ENCODE peak calls at places on chromosomes 3 and 15, in eight cellular contexts. F is H1, E is A549, D is HCT116, O is SK-N-SH, K is K562, S is HepG2, T is GM12878. I is an unnamed sample.

GRCh38 chr3:72679540-72680198 is 168.6 kb downstream of the SHQ1 start:
- DNase-seq in F (no peak), E (no peak), D (no peak), O (no peak), K (no peak), S (no peak), T (no peak), I (no peak)

GRCh38 chr15:59366368-59367021 is 6.2 kb downstream of the MYO1E start:
- DNase-seq in F (no peak), E (peak), D (no peak), O (no peak), K (no peak), S (no peak), T (no peak), I (no peak)

GRCh38 chr3:149363053-149363452 is 14.4 kb downstream of the TM4SF1 start:
- DNase-seq in F (no peak), E (no peak), D (no peak), O (no peak), K (no peak), S (no peak), T (no peak), I (peak)

GRCh38 chr3:4771238-4771637 is 208.0 kb upstream of the BHLHE40 start:
- DNase-seq in F (no peak), E (no peak), D (no peak), O (no peak), K (no peak), S (no peak), T (no peak), I (no peak)

GRCh38 chr3:97810779-97811390 is 10.9 kb upstream of the CRYBG3 start:
- DNase-seq in F (no peak), E (no peak), D (no peak), O (no peak), K (no peak), S (no peak), T (no peak), I (peak)

GRCh38 chr3:8816106-8816505 is 46.7 kb upstream of the OXTR start:
- DNase-seq in F (no peak), E (no peak), D (no peak), O (no peak), K (no peak), S (no peak), T (no peak), I (peak)

GRCh38 chr15:70608156-70608555 is 155.2 kb downstream of the UACA start:
- DNase-seq in F (no peak), E (no peak), D (no peak), O (no peak), K (no peak), S (no peak), T (no peak), I (peak)

GRCh38 chr3:170809021-170809974 is 60.7 kb downstream of the RPL22L1 start:
- DNase-seq in F (no peak), E (peak), D (peak), O (peak), K (peak), S (peak), T (no peak), I (peak)

GRCh38 chr15:20659265-20659664 is 117.7 kb upstream of the GOLGA6L6 start:
- DNase-seq in F (no peak), E (no peak), D (no peak), O (no peak), K (no peak), S (no peak), T (no peak), I (no peak)

GRCh38 chr3:152155654-152156053 is 113.1 kb upstream of the MBNL1 start:
- DNase-seq in F (no peak), E (no peak), D (no peak), O (no peak), K (no peak), S (no peak), T (no peak), I (no peak)

GRCh38 chr15:71610991-71611720 is 199.2 kb upstream of the NR2E3 start:
- DNase-seq in F (no peak), E (no peak), D (no peak), O (no peak), K (no peak), S (no peak), T (no peak), I (no peak)

GRCh38 chr3:120357807-120358206 is 8.7 kb upstream of the LRRC58 start:
- DNase-seq in F (no peak), E (no peak), D (no peak), O (no peak), K (no peak), S (no peak), T (no peak), I (no peak)

GRCh38 chr3:45333549-45333948 is 54.8 kb upstream of the LARS2 start:
- DNase-seq in F (no peak), E (no peak), D (no peak), O (no peak), K (peak), S (no peak), T (no peak), I (peak)

GRCh38 chr15:57690341-57690966 is 16.1 kb upstream of the POLR2M start:
- DNase-seq in F (no peak), E (no peak), D (no peak), O (no peak), K (no peak), S (no peak), T (no peak), I (no peak)

GRCh38 chr3:5022187-5022965 is 43.1 kb downstream of the BHLHE40 start:
- DNase-seq in F (no peak), E (no peak), D (no peak), O (no peak), K (no peak), S (peak), T (no peak), I (peak)

GRCh38 chr15:40894689-40895308 is 549 bp downstream of the VPS18 start:
- DNase-seq in F (peak), E (peak), D (peak), O (peak), K (peak), S (peak), T (no peak), I (peak)
- TF ChIP-seq RAD21 in F (peak), E (no peak), D (peak), O (no peak), K (peak), S (peak), T (peak), I (peak)

GRCh38 chr3:32109256-32109655 is 2.8 kb downstream of the GPD1L start:
- DNase-seq in F (no peak), E (no peak), D (no peak), O (peak), K (no peak), S (no peak), T (no peak), I (peak)
- TF ChIP-seq RAD21 in F (peak), E (no peak), D (no peak), O (no peak), K (peak), S (no peak), T (no peak), I (no peak)

DNA sequence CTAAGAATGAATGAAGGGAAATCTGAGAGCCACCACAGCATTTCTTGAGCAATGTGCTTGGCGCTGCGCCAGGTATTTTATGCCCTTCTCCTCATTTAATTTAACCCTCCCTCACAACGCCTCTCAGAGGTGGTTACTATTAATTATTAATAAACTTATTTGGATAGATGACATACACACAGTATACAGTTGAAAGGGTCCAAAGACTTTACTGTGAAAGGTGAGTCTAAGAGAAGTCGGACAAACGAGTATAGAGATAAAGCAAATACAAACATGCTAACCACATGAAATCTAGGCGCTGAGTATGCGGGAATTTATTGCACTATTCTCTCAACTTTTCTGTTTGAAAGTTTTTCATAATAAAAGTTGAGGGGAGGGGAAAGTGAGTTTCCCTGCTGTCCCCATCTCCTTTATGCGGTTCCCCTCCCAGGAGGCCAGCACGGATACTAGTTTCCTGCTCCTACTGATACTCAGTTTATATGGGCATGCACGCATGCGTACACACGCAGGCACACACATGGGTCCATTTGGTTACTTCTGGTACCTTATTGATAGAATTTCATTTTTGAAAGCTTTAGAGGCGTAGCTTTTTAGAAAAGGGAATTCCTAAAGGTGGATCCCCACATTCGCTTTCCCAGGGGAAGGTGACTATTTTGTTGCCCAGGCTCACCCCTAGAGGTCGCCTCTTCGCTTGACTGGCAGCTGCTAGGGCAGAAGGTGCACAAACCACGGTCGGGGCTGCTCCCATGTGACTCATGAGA is 28.5 kb upstream of the KCTD6 start:
- DNase-seq in F (peak), E (peak), D (peak), O (peak), K (peak), S (peak), T (no peak), I (peak)
- TF ChIP-seq RAD21 in F (peak), E (peak), D (peak), O (peak), K (peak), S (peak), T (peak), I (peak)

GRCh38 chr15:63291507-63291906 is 14.1 kb downstream of the APH1B start:
- DNase-seq in F (no peak), E (peak), D (no peak), O (no peak), K (peak), S (no peak), T (no peak), I (peak)

GRCh38 chr15:63292241-63292640 is 14.8 kb downstream of the APH1B start:
- DNase-seq in F (no peak), E (no peak), D (no peak), O (no peak), K (no peak), S (no peak), T (no peak), I (no peak)

GRCh38 chr15:63294354-63294753 is 16.9 kb downstream of the APH1B start:
- DNase-seq in F (no peak), E (no peak), D (no peak), O (no peak), K (no peak), S (no peak), T (no peak), I (no peak)

GRCh38 chr15:63296195-63296594 is 18.8 kb downstream of the APH1B start:
- DNase-seq in F (no peak), E (no peak), D (no peak), O (no peak), K (no peak), S (no peak), T (no peak), I (no peak)

DNA sequence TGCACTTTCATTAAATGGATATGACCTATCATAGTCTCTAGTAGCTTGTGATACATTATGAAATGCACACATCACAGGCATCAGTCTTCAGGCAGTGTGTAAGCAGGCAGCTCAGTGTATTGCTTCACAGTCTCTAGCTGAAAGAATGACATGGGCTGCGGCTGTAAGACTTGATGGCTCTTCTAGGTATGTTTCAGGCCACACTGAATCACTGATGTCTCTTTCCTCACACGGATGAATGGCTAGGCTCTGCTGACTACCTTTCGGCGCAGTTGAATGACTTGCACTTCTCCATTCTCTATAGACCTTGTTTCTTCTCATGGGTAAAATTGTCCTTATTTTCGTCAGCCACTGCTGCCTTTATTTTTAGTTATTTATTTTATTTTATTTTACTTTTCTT is 15.4 kb downstream of the APH1B start:
- DNase-seq in F (no peak), E (no peak), D (no peak), O (no peak), K (no peak), S (no peak), T (no peak), I (peak)
- TF ChIP-seq RAD21 in F (no peak), E (no peak), D (no peak), O (no peak), K (no peak), S (no peak), T (no peak), I (no peak)

DNA sequence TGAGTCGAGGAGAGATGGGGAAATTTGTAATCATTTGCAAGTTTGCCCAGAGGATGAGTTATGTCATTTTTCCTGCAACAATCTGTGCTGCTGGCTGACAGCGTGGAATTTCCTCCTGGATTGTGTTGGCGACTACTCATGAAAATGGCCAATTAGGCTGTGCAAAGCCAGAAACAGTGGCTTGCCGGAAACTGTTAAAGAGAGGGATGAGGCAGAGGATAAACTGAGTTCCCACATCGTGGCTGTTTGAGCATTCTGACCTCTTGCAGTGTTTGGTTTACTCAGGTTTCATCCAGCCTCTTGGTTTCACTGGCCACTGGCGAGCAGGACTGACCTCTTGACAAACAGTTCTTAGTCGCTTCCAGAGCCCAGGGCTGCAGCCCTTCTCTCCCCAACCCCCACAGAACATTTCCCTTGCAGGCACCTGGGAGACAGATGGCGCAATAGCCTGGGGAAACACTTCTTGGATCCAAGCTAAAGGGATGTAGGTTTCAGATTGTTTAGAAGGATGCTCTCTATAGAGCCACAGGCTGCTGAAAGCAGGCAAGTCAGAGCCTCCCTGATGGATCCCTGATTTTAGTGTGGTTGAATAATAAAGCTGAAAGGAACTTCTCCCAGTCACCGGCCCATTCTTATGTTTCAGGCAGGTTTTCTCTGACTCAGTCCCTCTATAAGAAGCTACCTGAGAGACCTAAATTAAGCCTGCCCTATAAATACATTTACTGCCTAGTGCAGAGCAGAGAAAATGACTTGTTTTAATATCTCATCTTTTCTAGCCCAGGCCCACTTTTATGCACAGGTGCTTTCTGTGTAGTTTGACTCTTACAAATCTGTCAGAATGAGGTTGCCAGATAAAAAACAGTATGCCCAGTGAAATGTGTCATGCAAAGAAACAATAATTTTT is 92.8 kb upstream of the UBE2E1 start:
- DNase-seq in F (peak), E (peak), D (no peak), O (peak), K (no peak), S (no peak), T (no peak), I (peak)
- TF ChIP-seq RAD21 in F (peak), E (peak), D (peak), O (peak), K (peak), S (no peak), T (no peak), I (no peak)

GRCh38 chr15:49015896-49016295 is 30.4 kb downstream of the SECISBP2L start:
- DNase-seq in F (no peak), E (no peak), D (no peak), O (peak), K (no peak), S (no peak), T (no peak), I (no peak)
- TF ChIP-seq RAD21 in F (no peak), E (no peak), D (no peak), O (no peak), K (no peak), S (no peak), T (no peak), I (no peak)

GRCh38 chr3:181362378-181362777 is 349.3 kb upstream of the SOX2 start:
- DNase-seq in F (no peak), E (no peak), D (no peak), O (no peak), K (no peak), S (no peak), T (no peak), I (no peak)
- TF ChIP-seq RAD21 in F (no peak), E (no peak), D (no peak), O (no peak), K (no peak), S (no peak), T (no peak), I (no peak)

DNA sequence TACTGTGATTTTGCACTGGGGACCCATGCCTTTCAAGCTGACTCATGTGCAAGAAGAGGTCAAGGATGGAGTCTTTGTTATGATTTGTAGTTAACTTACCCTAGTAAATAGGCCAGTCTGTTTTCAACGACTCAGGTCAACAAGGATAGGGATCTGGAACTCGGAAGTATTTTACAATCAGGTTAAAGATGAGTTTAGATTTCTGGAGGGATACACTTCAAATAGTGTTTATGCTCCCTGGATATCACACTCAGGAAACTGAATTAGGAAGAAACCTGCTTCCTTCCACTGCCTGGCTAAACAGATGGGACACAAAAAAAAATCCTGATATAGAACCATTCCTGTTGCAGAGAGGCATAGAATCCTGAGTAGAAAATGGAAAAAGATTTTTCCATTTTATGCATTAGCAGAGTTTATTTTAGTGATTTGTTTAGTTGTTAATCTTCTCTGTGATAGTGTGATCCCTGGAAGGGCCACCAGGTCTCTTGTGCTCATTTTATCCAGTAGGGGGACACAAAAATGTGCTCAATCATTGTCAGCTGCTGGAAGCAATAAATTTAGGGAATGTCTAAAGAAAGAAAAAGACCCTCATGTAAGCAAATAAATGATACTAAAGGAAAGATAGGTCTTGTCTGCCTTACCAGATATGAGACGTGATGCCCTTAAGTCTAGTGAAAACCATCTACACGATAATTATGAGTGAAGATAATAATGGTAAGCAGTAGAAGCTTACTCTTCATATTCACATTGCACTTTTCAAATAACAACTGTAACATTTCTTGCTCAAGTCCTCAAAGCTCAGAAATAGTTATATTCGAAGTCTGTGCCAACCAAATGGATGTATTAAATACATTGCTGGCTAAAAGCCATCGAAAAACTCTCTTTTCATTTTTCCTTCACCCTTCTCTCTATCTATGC is 452.1 kb upstream of the KCNMB2 start:
- DNase-seq in F (no peak), E (peak), D (peak), O (peak), K (peak), S (peak), T (no peak), I (no peak)
- TF ChIP-seq RAD21 in F (peak), E (no peak), D (peak), O (peak), K (peak), S (no peak), T (no peak), I (no peak)

GRCh38 chr3:132417695-132418520 is 606 bp downstream of the DNAJC13 start:
- DNase-seq in F (no peak), E (peak), D (no peak), O (peak), K (peak), S (peak), T (peak), I (peak)

GRCh38 chr3:132416807-132417694 is at the start of gene DNAJC13:
- DNase-seq in F (peak), E (peak), D (peak), O (peak), K (peak), S (peak), T (peak), I (peak)

GRCh38 chr3:132422531-132422930 is 5.2 kb downstream of the DNAJC13 start:
- DNase-seq in F (no peak), E (no peak), D (no peak), O (no peak), K (no peak), S (no peak), T (no peak), I (no peak)

GRCh38 chr3:132418916-132419315 is 1.6 kb downstream of the DNAJC13 start:
- DNase-seq in F (no peak), E (no peak), D (no peak), O (no peak), K (no peak), S (no peak), T (no peak), I (no peak)

DNA sequence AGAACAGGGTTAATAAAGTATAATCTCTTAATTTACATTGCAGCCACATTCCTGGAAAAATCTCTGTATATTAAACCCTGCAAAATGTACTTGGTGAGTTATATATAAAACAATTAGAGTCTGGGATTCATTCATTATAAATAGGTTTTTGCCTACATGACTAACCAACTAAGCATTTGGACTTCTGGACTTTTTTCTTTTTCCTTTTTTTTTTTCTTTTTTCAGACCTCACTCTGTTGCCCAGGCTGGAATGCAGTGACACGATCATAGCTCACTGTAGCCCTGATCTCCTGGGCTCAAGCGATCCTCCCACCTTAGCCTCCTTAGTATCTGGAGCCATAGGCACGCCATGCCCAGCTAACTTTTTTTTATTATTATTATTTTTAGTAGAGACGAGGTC is 4.5 kb downstream of the DNAJC13 start:
- DNase-seq in F (no peak), E (peak), D (no peak), O (no peak), K (no peak), S (peak), T (no peak), I (peak)
- TF ChIP-seq RAD21 in F (no peak), E (no peak), D (no peak), O (no peak), K (no peak), S (no peak), T (no peak), I (no peak)

GRCh38 chr3:129624347-129625070 is 18.0 kb upstream of the PLXND1 start:
- DNase-seq in F (no peak), E (no peak), D (no peak), O (no peak), K (no peak), S (no peak), T (no peak), I (peak)
- TF ChIP-seq RAD21 in F (no peak), E (no peak), D (no peak), O (no peak), K (no peak), S (no peak), T (no peak), I (no peak)

I was measured in IMR-90.